ENCODE peak calls at places on chromosome 1, in four cellular contexts. V is fibroblast of the aortic adventitia, P is fibroblast of lung, W is trophoblast cell. Q is an unnamed sample.

GRCh38 chr1:151176514-151177045 is 799 bp upstream of the TMOD4 start:
- DNase-seq in V (no peak), P (no peak), W (no peak), Q (no peak)

GRCh38 chr1:101567582-101568189 is 330.9 kb downstream of the S1PR1 start:
- DNase-seq in V (peak; percentile 22), P (peak; percentile 29), W (peak; percentile 27), Q (no peak)

GRCh38 chr1:19179597-19180271 is 30.3 kb downstream of the UBR4 start:
- DNase-seq in V (peak; percentile 34), P (peak; percentile 51), W (no peak), Q (no peak)

GRCh38 chr1:241603626-241604337 is 36.4 kb downstream of the CHML start:
- DNase-seq in V (peak; percentile 67), P (peak; percentile 87), W (no peak), Q (no peak)

GRCh38 chr1:108063703-108064102 is 98.7 kb upstream of the VAV3 start:
- DNase-seq in V (no peak), P (no peak), W (no peak), Q (no peak)

GRCh38 chr1:193338194-193338593 is 151.8 kb upstream of the B3GALT2 start:
- DNase-seq in V (peak; percentile 61), P (peak; percentile 26), W (no peak), Q (no peak)

GRCh38 chr1:14768589-14769304 is 170.3 kb downstream of the KAZN start:
- DNase-seq in V (no peak), P (no peak), W (no peak), Q (no peak)

GRCh38 chr1:48228156-48228555 is 5.6 kb downstream of the SLC5A9 start:
- DNase-seq in V (no peak), P (no peak), W (no peak), Q (no peak)

GRCh38 chr1:117985973-117986372 is 56.4 kb downstream of the WDR3 start:
- DNase-seq in V (no peak), P (no peak), W (no peak), Q (no peak)

GRCh38 chr1:29752141-29752540 is 515.8 kb downstream of the PTPRU start:
- DNase-seq in V (peak; percentile 2), P (no peak), W (no peak), Q (no peak)

GRCh38 chr1:222347627-222348026 is 200.3 kb downstream of the HHIPL2 start:
- DNase-seq in V (no peak), P (no peak), W (no peak), Q (no peak)

GRCh38 chr1:61952675-61953074 is 210.4 kb downstream of the PATJ start:
- DNase-seq in V (no peak), P (no peak), W (no peak), Q (no peak)
- H3K4me3 ChIP-seq in V (no peak overlapping the region), P (no peak overlapping the region), W (no peak overlapping the region), Q (no peak overlapping the region)

GRCh38 chr1:2594641-2595131 is 8.1 kb downstream of the PRXL2B start:
- DNase-seq in V (no peak), P (no peak), W (no peak), Q (no peak)

GRCh38 chr1:2593251-2593878 is 6.8 kb downstream of the PRXL2B start:
- DNase-seq in V (no peak), P (no peak), W (no peak), Q (no peak)

GRCh38 chr1:2592672-2593071 is 6.1 kb downstream of the PRXL2B start:
- DNase-seq in V (no peak), P (no peak), W (no peak), Q (no peak)

GRCh38 chr1:2595261-2595811 is 8.8 kb downstream of the PRXL2B start:
- DNase-seq in V (no peak), P (no peak), W (no peak), Q (peak; percentile 64)

GRCh38 chr1:2594001-2594640 is 7.5 kb downstream of the PRXL2B start:
- DNase-seq in V (peak; percentile 12), P (peak; percentile 37), W (no peak), Q (peak; percentile 76)
- H3K4me3 ChIP-seq in V (no peak overlapping the region), P (peak overlapping the region; percentile 6), W (no peak overlapping the region), Q (peak overlapping the region; percentile 2)

GRCh38 chr1:56561227-56562019 is 17.9 kb downstream of the PLPP3 start:
- DNase-seq in V (no peak), P (no peak), W (no peak), Q (no peak)
- H3K4me3 ChIP-seq in V (no peak overlapping the region), P (no peak overlapping the region), W (no peak overlapping the region), Q (no peak overlapping the region)

DNA sequence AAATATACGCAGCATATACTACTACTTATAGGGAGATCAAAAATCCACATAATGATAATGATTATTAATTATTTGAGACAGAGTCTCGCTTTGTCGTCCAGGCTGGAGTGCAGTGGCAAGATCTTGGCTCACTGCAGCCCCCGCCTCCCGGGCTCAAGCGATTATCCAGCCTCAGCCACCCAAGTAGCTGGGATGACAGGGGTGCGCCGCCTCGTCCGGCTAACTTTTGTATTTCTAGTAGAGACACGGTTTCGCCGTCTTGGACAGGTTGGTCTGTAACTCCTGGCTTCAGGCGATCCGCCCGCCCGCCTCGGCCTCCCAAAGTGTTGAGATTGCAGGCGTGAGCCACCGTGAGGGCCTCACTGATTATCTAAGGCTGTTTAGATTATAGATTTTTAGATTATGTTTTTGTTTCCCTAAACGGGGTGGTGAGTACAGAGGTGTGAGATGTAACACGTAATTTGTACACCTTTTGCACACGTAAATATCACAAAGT is 548 bp upstream of the SLC25A33 start:
- DNase-seq in V (no peak), P (no peak), W (no peak), Q (no peak)
- H3K4me3 ChIP-seq in V (no peak overlapping the region), P (no peak overlapping the region), W (no peak overlapping the region), Q (peak overlapping the region; percentile 92)

GRCh38 chr1:236799001-236799400 is 3.9 kb downstream of the MTR start:
- DNase-seq in V (no peak), P (no peak), W (no peak), Q (no peak)
- H3K4me3 ChIP-seq in V (no peak overlapping the region), P (no peak overlapping the region), W (no peak overlapping the region), Q (no peak overlapping the region)

GRCh38 chr1:75130312-75130677 is 3.9 kb upstream of the LHX8 start:
- DNase-seq in V (no peak), P (no peak), W (no peak), Q (no peak)
- H3K4me3 ChIP-seq in V (no peak overlapping the region), P (no peak overlapping the region), W (no peak overlapping the region), Q (no peak overlapping the region)

DNA sequence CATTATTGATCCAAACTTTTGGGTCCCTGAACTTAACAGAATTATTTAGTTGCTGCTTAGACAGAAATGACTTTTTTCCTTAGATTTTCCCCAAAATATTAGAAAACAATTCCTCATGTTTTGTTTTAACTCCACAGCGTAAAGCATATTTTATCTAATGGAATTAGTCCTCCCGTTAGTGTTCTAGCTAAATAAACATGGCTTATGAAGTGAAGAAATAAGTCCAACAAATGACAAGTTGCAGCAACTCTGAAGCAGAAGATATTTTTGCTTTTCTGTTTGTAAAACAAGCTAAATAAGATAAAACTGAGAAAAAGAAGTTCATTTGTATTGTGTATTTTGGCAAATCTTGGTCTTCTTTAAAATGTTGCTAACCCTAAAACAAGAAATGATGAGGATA is 12.3 kb downstream of the NFIA start:
- DNase-seq in V (no peak), P (no peak), W (no peak), Q (no peak)
- H3K4me3 ChIP-seq in V (no peak overlapping the region), P (no peak overlapping the region), W (no peak overlapping the region), Q (no peak overlapping the region)

GRCh38 chr1:24726741-24727140 is 18.5 kb upstream of the CLIC4 start:
- DNase-seq in V (no peak), P (no peak), W (no peak), Q (no peak)
- H3K4me3 ChIP-seq in V (no peak overlapping the region), P (no peak overlapping the region), W (no peak overlapping the region), Q (no peak overlapping the region)